ENCODE peak calls at places on chromosomes 16 and 17, in eight cellular contexts. J is HL-60, N is choroid plexus epithelial cell, D is GM12865, L is brain microvascular endothelial cell, B is right lobe of liver, A is GM23338, C is WERI-Rb-1. F is an unnamed sample.

GRCh38 chr17:14048169-14048568 is 21.1 kb upstream of the COX10 start:
- DNase-seq in J (no peak), N (no peak), D (no peak), L (no peak), B (no peak), A (peak), C (peak), F (no peak)

GRCh38 chr17:39679521-39680192 is 8.2 kb downstream of the PGAP3 start:
- DNase-seq in J (no peak), N (no peak), D (peak), L (no peak), B (peak), A (no peak), C (peak), F (no peak)

GRCh38 chr17:63224644-63225043 is 221.5 kb downstream of the CYB561 start:
- DNase-seq in J (no peak), N (no peak), D (no peak), L (no peak), B (no peak), A (no peak), C (no peak), F (no peak)

GRCh38 chr16:3027983-3028715 is 4.3 kb downstream of the THOC6 start:
- DNase-seq in J (peak), N (peak), D (peak), L (peak), B (peak), A (peak), C (peak), F (peak)

GRCh38 chr17:51028176-51028863 is 92.3 kb downstream of the SPAG9 start:
- DNase-seq in J (no peak), N (no peak), D (no peak), L (no peak), B (no peak), A (no peak), C (no peak), F (no peak)

GRCh38 chr16:49660647-49661046 is 195.3 kb downstream of the ZNF423 start:
- DNase-seq in J (no peak), N (no peak), D (no peak), L (no peak), B (no peak), A (no peak), C (peak), F (no peak)

GRCh38 chr16:55368205-55368604 is 44.2 kb downstream of the IRX6 start:
- DNase-seq in J (peak), N (no peak), D (no peak), L (no peak), B (no peak), A (no peak), C (no peak), F (no peak)

GRCh38 chr17:19897108-19897854 is 29.5 kb upstream of the ULK2 start:
- DNase-seq in J (no peak), N (no peak), D (no peak), L (no peak), B (peak), A (no peak), C (no peak), F (no peak)

GRCh38 chr17:55161935-55162555 is 102.7 kb upstream of the HLF start:
- DNase-seq in J (no peak), N (peak), D (no peak), L (peak), B (no peak), A (no peak), C (no peak), F (peak)

GRCh38 chr17:45170976-45171337 is 9.3 kb downstream of the HEXIM2 start:
- DNase-seq in J (no peak), N (peak), D (no peak), L (peak), B (no peak), A (no peak), C (no peak), F (no peak)

GRCh38 chr16:12341423-12341822 is 364.9 kb downstream of the SNX29 start:
- DNase-seq in J (no peak), N (peak), D (no peak), L (peak), B (no peak), A (no peak), C (no peak), F (peak)

GRCh38 chr17:46766493-46767491 is 51.7 kb downstream of the WNT3 start:
- DNase-seq in J (no peak), N (no peak), D (no peak), L (no peak), B (no peak), A (no peak), C (no peak), F (no peak)

GRCh38 chr17:49822829-49823228 is 25.0 kb downstream of the TAC4 start:
- DNase-seq in J (no peak), N (no peak), D (no peak), L (no peak), B (no peak), A (no peak), C (no peak), F (peak)

GRCh38 chr16:85041184-85041928 is 13.8 kb downstream of the KIAA0513 start:
- DNase-seq in J (no peak), N (no peak), D (no peak), L (no peak), B (no peak), A (no peak), C (no peak), F (no peak)

GRCh38 chr17:37737081-37737480 is 7.8 kb downstream of the HNF1B start:
- DNase-seq in J (no peak), N (peak), D (peak), L (no peak), B (no peak), A (no peak), C (no peak), F (no peak)

GRCh38 chr17:82118815-82119380 is 20.9 kb upstream of the FASN start:
- DNase-seq in J (no peak), N (peak), D (no peak), L (no peak), B (no peak), A (peak), C (no peak), F (no peak)

GRCh38 chr16:71440669-71441347 is 1.0 kb downstream of the TLE7 start:
- DNase-seq in J (no peak), N (no peak), D (no peak), L (no peak), B (no peak), A (peak), C (peak), F (no peak)

GRCh38 chr16:6081320-6081976 is 983.9 kb upstream of the EEF2KMT start:
- DNase-seq in J (peak), N (no peak), D (peak), L (no peak), B (no peak), A (peak), C (peak), F (no peak)

GRCh38 chr17:6643460-6644125 is 2.7 kb downstream of the TXNDC17 start:
- DNase-seq in J (no peak), N (peak), D (no peak), L (peak), B (no peak), A (no peak), C (no peak), F (peak)

GRCh38 chr16:54985156-54985555 is 54.5 kb downstream of the IRX5 start:
- DNase-seq in J (no peak), N (no peak), D (no peak), L (no peak), B (no peak), A (no peak), C (no peak), F (no peak)

GRCh38 chr17:80646328-80646727 is 101.7 kb downstream of the RPTOR start:
- DNase-seq in J (no peak), N (no peak), D (no peak), L (no peak), B (no peak), A (no peak), C (no peak), F (no peak)

GRCh38 chr17:1002771-1003555 is 6.0 kb downstream of the TIMM22 start:
- DNase-seq in J (no peak), N (peak), D (no peak), L (peak), B (no peak), A (no peak), C (no peak), F (no peak)

GRCh38 chr16:85563031-85563430 is 50.1 kb upstream of the GSE1 start:
- DNase-seq in J (no peak), N (no peak), D (no peak), L (no peak), B (no peak), A (no peak), C (no peak), F (no peak)

GRCh38 chr16:2150418-2151187 is 2.2 kb downstream of the RAB26 start:
- DNase-seq in J (no peak), N (no peak), D (peak), L (no peak), B (no peak), A (peak), C (peak), F (no peak)

GRCh38 chr16:85959686-85960085 is 60.7 kb downstream of the IRF8 start:
- DNase-seq in J (no peak), N (no peak), D (no peak), L (no peak), B (no peak), A (no peak), C (no peak), F (no peak)

GRCh38 chr17:80760501-80760900 is 215.9 kb downstream of the RPTOR start:
- DNase-seq in J (no peak), N (no peak), D (no peak), L (no peak), B (no peak), A (no peak), C (no peak), F (no peak)

GRCh38 chr17:1762906-1763829 is 1.3 kb downstream of the SERPINF1 start:
- DNase-seq in J (no peak), N (peak), D (no peak), L (peak), B (peak), A (peak), C (peak), F (peak)

GRCh38 chr17:81427446-81428120 is 32.3 kb downstream of the BAHCC1 start:
- DNase-seq in J (no peak), N (no peak), D (no peak), L (no peak), B (peak), A (no peak), C (no peak), F (no peak)

GRCh38 chr16:49514391-49514980 is 140.9 kb downstream of the C16orf78 start:
- DNase-seq in J (no peak), N (no peak), D (no peak), L (no peak), B (no peak), A (no peak), C (peak), F (no peak)

GRCh38 chr17:81277421-81277820 is 17.7 kb downstream of the SLC38A10 start:
- DNase-seq in J (no peak), N (no peak), D (no peak), L (no peak), B (no peak), A (no peak), C (no peak), F (no peak)

GRCh38 chr17:57874434-57875108 is 24.7 kb upstream of the MRPS23 start:
- DNase-seq in J (no peak), N (peak), D (peak), L (peak), B (peak), A (peak), C (peak), F (peak)

GRCh38 chr16:9042943-9043680 is 48.3 kb upstream of the HAPSTR1 start:
- DNase-seq in J (no peak), N (peak), D (no peak), L (peak), B (no peak), A (no peak), C (no peak), F (no peak)

GRCh38 chr17:20733923-20734322 is 154.4 kb downstream of the CDRT15L2 start:
- DNase-seq in J (no peak), N (no peak), D (no peak), L (no peak), B (no peak), A (no peak), C (no peak), F (no peak)

GRCh38 chr17:75077490-75078096 is 10.2 kb upstream of the SLC16A5 start:
- DNase-seq in J (no peak), N (peak), D (peak), L (no peak), B (peak), A (peak), C (no peak), F (no peak)
- H3K4me3 ChIP-seq in J (no peak), N (peak), D (peak), L (peak), B (peak), A (peak), C (no peak), F (no peak)

GRCh38 chr16:15043344-15043743 is 12.5 kb downstream of the NTAN1 start:
- DNase-seq in J (no peak), N (no peak), D (no peak), L (no peak), B (no peak), A (no peak), C (no peak), F (no peak)

GRCh38 chr16:15041260-15042011 is 14.4 kb downstream of the NTAN1 start:
- DNase-seq in J (no peak), N (peak), D (no peak), L (peak), B (peak), A (peak), C (peak), F (no peak)

GRCh38 chr16:15049581-15050180 is 6.2 kb downstream of the NTAN1 start:
- DNase-seq in J (no peak), N (no peak), D (no peak), L (no peak), B (no peak), A (no peak), C (no peak), F (no peak)

GRCh38 chr16:15046692-15047376 is 9.0 kb downstream of the NTAN1 start:
- DNase-seq in J (no peak), N (no peak), D (no peak), L (no peak), B (no peak), A (no peak), C (no peak), F (no peak)

DNA sequence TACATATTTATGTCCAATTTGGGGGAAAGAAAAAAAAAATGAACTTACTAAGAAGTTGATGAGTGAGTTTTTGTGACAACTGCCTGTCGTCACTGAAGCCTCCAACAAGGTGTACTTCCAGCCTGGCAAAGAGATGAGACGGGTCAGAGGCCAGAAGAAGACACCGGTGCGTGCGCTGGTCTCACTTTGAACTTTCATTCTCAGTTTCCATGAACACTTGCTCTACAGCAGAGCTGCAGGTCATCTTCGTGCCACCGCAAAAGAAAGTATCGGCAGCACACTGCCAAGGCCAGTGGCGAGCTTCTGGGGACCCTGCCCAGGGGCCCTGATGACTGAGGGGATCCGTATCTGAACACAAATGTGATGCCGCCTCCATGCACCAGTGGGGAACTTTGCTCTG is 11.6 kb downstream of the NTAN1 start:
- DNase-seq in J (no peak), N (no peak), D (no peak), L (no peak), B (no peak), A (no peak), C (no peak), F (no peak)
- TF ChIP-seq CTCF in J (no peak), N (no peak), D (no peak), L (no peak), B (no peak), A (no peak), C (no peak), F (no peak)

GRCh38 chr16:82136956-82137818 is 32.8 kb downstream of the MPHOSPH6 start:
- DNase-seq in J (no peak), N (peak), D (no peak), L (no peak), B (no peak), A (no peak), C (no peak), F (no peak)

GRCh38 chr16:82134884-82135283 is 35.1 kb downstream of the MPHOSPH6 start:
- DNase-seq in J (no peak), N (no peak), D (no peak), L (no peak), B (no peak), A (no peak), C (no peak), F (no peak)

GRCh38 chr16:82137819-82138177 is 32.2 kb downstream of the MPHOSPH6 start:
- DNase-seq in J (no peak), N (peak), D (no peak), L (no peak), B (no peak), A (no peak), C (no peak), F (no peak)

GRCh38 chr16:82135844-82136243 is 34.2 kb downstream of the MPHOSPH6 start:
- DNase-seq in J (no peak), N (no peak), D (no peak), L (no peak), B (no peak), A (no peak), C (no peak), F (no peak)

GRCh38 chr16:82138478-82139285 is 31.3 kb downstream of the MPHOSPH6 start:
- DNase-seq in J (no peak), N (no peak), D (no peak), L (no peak), B (no peak), A (peak), C (no peak), F (no peak)
- H3K4me3 ChIP-seq in J (no peak), N (no peak), D (no peak), L (no peak), B (no peak), A (peak), C (no peak), F (no peak)

DNA sequence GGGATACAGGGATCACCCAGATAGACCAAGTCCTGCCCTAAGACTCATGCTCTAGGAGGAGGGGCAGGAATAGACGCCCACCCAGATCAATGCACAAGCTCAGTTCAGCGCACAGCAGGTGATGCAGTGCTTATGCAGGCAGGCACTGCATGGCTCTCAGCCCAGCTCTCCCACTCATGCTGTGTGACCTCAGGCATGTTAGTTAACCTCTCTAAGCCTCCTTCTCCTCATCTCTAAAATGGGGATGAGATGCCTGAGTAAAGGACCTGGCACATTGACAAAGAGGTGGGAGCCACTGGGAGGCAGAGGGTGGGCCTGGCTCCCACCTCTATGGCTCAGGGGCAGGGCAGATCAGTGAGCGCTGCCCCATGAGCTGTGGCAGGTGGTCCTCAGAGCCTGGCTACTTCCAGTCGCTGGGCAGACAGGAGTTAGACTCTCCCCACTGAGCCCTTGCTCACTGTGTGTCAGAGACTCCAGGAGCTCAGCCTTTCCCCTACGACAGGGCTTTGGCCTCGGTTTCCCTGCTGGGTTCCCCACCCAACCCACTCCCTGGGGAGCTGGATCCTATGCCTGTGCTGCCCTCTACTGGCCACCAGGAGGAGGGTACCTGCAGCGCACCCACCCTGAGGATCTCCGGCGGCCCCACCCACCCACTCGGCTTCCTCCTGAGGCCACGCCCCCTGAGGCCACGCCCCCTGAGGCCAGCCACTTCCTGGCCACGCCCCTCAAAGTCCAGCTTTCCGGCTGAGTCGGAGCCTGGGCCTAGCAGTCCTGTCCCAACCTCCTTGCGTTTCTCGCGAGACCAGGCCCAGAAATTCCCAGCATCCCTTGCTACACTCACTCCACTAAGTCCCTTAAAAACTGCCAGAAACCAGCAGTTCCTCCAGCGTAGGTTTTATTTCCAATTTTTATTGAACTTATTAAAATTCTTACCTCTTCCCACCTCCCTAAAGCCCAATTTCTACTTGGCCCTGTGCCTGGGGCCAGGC is 196.1 kb downstream of the GSG1L start:
- DNase-seq in J (peak), N (peak), D (peak), L (peak), B (peak), A (peak), C (peak), F (peak)
- TF ChIP-seq CTCF in J (peak), N (peak), D (peak), L (peak), B (peak), A (peak), C (peak), F (peak)

DNA sequence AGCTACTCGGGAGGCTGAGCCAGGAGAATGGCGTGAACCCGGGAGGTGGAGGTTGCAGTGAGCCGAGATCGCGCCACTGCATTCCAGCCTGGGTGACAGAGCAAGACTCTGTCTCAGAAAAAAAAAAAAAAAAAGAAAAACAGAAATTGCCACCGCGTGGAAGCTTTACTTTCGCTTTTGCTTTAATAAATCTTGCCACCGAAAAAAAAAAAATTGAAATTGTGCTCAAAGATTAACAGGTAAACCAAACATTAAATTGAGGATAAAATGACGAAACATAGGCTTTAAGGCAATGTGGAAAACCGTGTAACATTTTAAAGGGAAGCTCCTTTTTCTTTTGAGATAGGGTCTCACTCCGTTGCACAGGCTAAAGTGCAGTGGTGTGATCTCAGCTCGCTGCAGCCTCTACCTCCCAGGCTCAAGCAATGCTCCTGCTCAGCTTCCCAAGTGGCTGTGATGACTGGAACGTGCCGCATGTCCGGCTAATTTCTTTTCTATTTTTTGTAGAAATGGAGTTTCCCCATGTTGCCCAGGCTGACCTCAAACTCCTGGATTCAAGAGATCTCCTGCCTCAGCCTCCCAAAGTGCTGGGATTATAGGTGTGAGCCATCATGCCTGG is 40.1 kb downstream of the ZNF276 start:
- DNase-seq in J (no peak), N (no peak), D (no peak), L (no peak), B (no peak), A (no peak), C (no peak), F (no peak)
- H3K4me3 ChIP-seq in J (no peak), N (no peak), D (peak), L (no peak), B (peak), A (no peak), C (no peak), F (no peak)